ENCODE peak calls at places on chromosomes 5 and 9, in eight cellular contexts. B, O, L, W, Z, P, D and N are unnamed samples. For H3K27me3, the result is how much of the 10 kb centered on the place peaks cover.

GRCh38 chr5:149631506-149631905 is 50.2 kb downstream of the ARHGEF37 start:
- DNase-seq in D (no peak), O (no peak), B (no peak), Z (no peak), W (no peak), L (no peak), P (no peak), N (no peak)

GRCh38 chr5:133512896-133513295 is 99.4 kb downstream of the FSTL4 start:
- DNase-seq in O (no peak), W (no peak), P (no peak), B (no peak), L (no peak), D (no peak), Z (no peak), N (no peak)

GRCh38 chr9:133533878-133534277 is 626 bp upstream of the ADAMTSL2 start:
- DNase-seq in D (no peak), B (no peak), Z (no peak), P (no peak), W (no peak), L (no peak), O (no peak), N (no peak)

GRCh38 chr5:73305386-73305785 is 132.4 kb downstream of the TMEM174 start:
- DNase-seq in B (no peak), D (no peak), Z (no peak), O (no peak), L (no peak), W (no peak), P (no peak), N (no peak)

GRCh38 chr9:70618784-70619183 is 204.3 kb upstream of the KLF9 start:
- DNase-seq in B (no peak), O (peak), W (no peak), P (peak), Z (no peak), L (no peak), D (no peak), N (no peak)

GRCh38 chr5:18380729-18381362 is 746.6 kb downstream of the TAF11L14 start:
- DNase-seq in P (no peak), O (no peak), W (no peak), L (no peak), D (no peak), Z (no peak), B (no peak), N (no peak)

GRCh38 chr9:76571288-76572204 is 112.6 kb downstream of the GCNT1 start:
- DNase-seq in O (no peak), Z (no peak), W (no peak), B (no peak), D (no peak), L (no peak), P (peak), N (peak)

GRCh38 chr5:24773241-24773640 is 128.5 kb upstream of the CDH10 start:
- DNase-seq in Z (no peak), P (no peak), O (no peak), B (no peak), L (no peak), D (no peak), W (no peak), N (no peak)

GRCh38 chr9:127161081-127161621 is 38.7 kb upstream of the ANGPTL2 start:
- DNase-seq in W (no peak), L (no peak), D (no peak), B (peak), O (no peak), P (no peak), Z (no peak), N (no peak)

GRCh38 chr9:34219421-34219820 is 40.6 kb downstream of the UBAP1 start:
- DNase-seq in P (no peak), B (no peak), W (no peak), L (no peak), Z (no peak), O (no peak), D (no peak), N (no peak)

GRCh38 chr5:122078116-122078865 is at the start of gene LOX:
- DNase-seq in L (peak), P (peak), Z (no peak), B (peak), D (peak), O (peak), W (no peak), N (no peak)

GRCh38 chr5:127723571-127723970 is 20.4 kb downstream of the CCDC192 start:
- DNase-seq in P (no peak), L (peak), Z (no peak), B (no peak), D (no peak), W (no peak), O (peak), N (no peak)

GRCh38 chr5:13991365-13991764 is 46.9 kb upstream of the DNAH5 start:
- DNase-seq in B (no peak), L (no peak), D (no peak), O (no peak), P (no peak), W (no peak), Z (no peak), N (no peak)

GRCh38 chr5:53019320-53019719 is 30.2 kb downstream of the ITGA2 start:
- DNase-seq in O (no peak), P (no peak), L (no peak), B (no peak), W (peak), Z (peak), D (no peak), N (no peak)

GRCh38 chr9:114214181-114214580 is 58.8 kb downstream of the COL27A1 start:
- DNase-seq in L (peak), Z (no peak), P (no peak), D (no peak), W (no peak), O (peak), B (no peak), N (no peak)

GRCh38 chr5:54904425-54904824 is 81.0 kb downstream of the ESM1 start:
- DNase-seq in D (no peak), O (no peak), L (no peak), B (no peak), Z (no peak), W (no peak), P (no peak), N (no peak)

GRCh38 chr5:19660679-19661078 is 327.3 kb downstream of the CDH18 start:
- DNase-seq in L (no peak), B (no peak), D (no peak), Z (no peak), P (no peak), O (no peak), W (no peak), N (no peak)

GRCh38 chr5:167726641-167727040 is 564.8 kb upstream of the WWC1 start:
- DNase-seq in W (no peak), D (no peak), B (no peak), Z (no peak), P (no peak), L (no peak), O (no peak), N (no peak)

GRCh38 chr5:122608222-122608621 is 166.7 kb upstream of the SNX2 start:
- DNase-seq in L (no peak), B (no peak), O (no peak), W (no peak), D (no peak), Z (no peak), P (no peak), N (no peak)

GRCh38 chr9:69758981-69759477 is 782 bp downstream of the PTAR1 start:
- DNase-seq in B (no peak), P (no peak), L (no peak), D (no peak), O (no peak), Z (no peak), W (no peak), N (no peak)

GRCh38 chr5:73205309-73205708 is 32.3 kb downstream of the TMEM174 start:
- DNase-seq in L (no peak), P (no peak), D (peak), W (no peak), Z (no peak), B (no peak), O (no peak), N (no peak)

GRCh38 chr5:179113945-179114641 is 53.9 kb downstream of the ZNF354C start:
- DNase-seq in P (no peak), Z (no peak), D (no peak), L (no peak), B (peak), W (no peak), O (no peak), N (no peak)

GRCh38 chr9:19998153-19998552 is 209.3 kb upstream of the SLC24A2 start:
- DNase-seq in B (no peak), W (peak), Z (no peak), D (no peak), O (no peak), L (no peak), P (no peak), N (peak)

GRCh38 chr9:34479316-34479865 is 20.8 kb downstream of the DNAI1 start:
- DNase-seq in P (no peak), Z (no peak), W (no peak), B (no peak), D (no peak), O (no peak), L (no peak), N (no peak)

GRCh38 chr5:84227221-84227620 is 157.5 kb downstream of the EDIL3 start:
- DNase-seq in L (no peak), Z (no peak), W (no peak), D (no peak), O (no peak), P (no peak), B (no peak), N (no peak)

GRCh38 chr9:19876569-19877316 is 87.9 kb upstream of the SLC24A2 start:
- DNase-seq in P (no peak), L (no peak), W (no peak), B (no peak), O (no peak), Z (no peak), D (no peak), N (no peak)

GRCh38 chr5:171562822-171563221 is 143.4 kb downstream of the FGF18 start:
- DNase-seq in D (no peak), O (no peak), P (no peak), W (no peak), B (no peak), Z (no peak), L (no peak), N (no peak)

GRCh38 chr9:34254141-34254913 is 74.7 kb downstream of the KIF24 start:
- DNase-seq in D (no peak), Z (no peak), O (peak), L (no peak), P (no peak), B (no peak), W (peak), N (no peak)

GRCh38 chr9:16105576-16105975 is 552.7 kb downstream of the CCDC171 start:
- DNase-seq in O (no peak), L (no peak), B (no peak), D (peak), W (no peak), Z (no peak), P (no peak), N (no peak)

GRCh38 chr9:75085640-75086039 is 2.3 kb downstream of the NMRK1 start:
- DNase-seq in Z (no peak), O (no peak), W (no peak), P (no peak), B (no peak), L (no peak), D (no peak), N (no peak)

GRCh38 chr9:78676009-78676408 is 379.1 kb downstream of the PSAT1 start:
- DNase-seq in P (no peak), Z (no peak), W (no peak), O (no peak), B (no peak), L (no peak), D (no peak), N (no peak)

GRCh38 chr9:33223696-33224095 is 16.3 kb upstream of the SPINK4 start:
- DNase-seq in Z (no peak), P (no peak), D (no peak), W (no peak), B (no peak), O (no peak), L (no peak), N (no peak)

GRCh38 chr5:21654-22233 is 70.2 kb upstream of the PLEKHG4B start:
- DNase-seq in O (no peak), D (no peak), B (no peak), L (no peak), P (no peak), W (peak), Z (no peak), N (no peak)

DNA sequence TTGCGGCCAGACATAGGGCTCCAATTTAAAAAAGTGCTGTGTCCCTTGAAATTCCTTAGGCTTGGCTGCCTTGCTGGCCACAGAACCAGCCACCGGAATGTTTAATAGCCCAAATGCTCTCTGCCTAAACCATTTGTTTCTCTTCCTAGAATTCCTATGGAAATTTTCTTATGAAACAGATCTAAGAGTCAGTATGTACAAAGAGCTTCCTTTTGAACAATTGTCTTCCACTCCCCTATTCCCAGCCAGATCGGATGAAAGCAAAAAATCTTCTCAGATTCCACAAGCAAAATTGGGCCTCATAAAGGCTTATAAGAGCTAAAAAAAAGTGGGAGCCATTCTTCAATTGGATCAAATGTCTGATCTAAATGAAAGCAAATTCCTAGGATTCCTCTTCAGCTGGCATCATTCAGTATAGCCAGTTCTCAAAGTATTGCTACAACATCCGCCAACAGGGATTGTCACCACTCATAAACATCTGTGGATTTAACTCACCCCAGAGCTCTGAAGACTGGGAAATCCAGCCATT is 104.3 kb downstream of the CEMIP2 start:
- DNase-seq in D (no peak), P (no peak), Z (no peak), L (no peak), B (no peak), O (no peak), W (no peak), N (no peak)
- H3K4me3 ChIP-seq in D (no peak), P (no peak), Z (no peak), L (no peak), B (no peak), O (no peak), W (no peak), N (no peak)

GRCh38 chr5:61277190-61277589 is 54.9 kb upstream of the ZSWIM6 start:
- DNase-seq in P (no peak), B (no peak), L (no peak), W (no peak), O (no peak), Z (no peak), D (no peak), N (peak)
- TF ChIP-seq CTCF in P (no peak), B (no peak), L (no peak), W (no peak), O (peak), Z (peak), D (peak), N (peak)

DNA sequence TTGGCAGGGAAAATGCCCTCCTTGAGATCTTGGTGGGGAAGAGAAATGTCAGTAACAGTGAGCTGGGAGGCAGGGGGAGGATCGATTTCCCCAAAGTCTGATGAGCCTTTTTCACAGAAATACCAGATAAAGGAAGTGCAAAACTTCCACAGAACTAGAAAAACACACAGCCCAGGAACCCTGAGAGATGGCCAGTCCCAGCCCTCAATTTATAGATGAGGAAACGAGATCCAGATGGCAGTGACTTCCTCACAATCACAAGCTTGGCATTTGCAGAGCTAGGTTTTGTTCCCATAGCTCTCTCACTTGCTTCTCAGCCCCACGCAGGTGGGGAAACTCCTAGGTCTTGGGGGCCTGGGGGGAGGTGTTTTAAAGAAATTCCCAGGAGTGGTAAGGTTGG is 3.8 kb upstream of the GGTA1 start:
- DNase-seq in L (peak), Z (no peak), D (no peak), O (no peak), B (no peak), P (no peak), W (no peak), N (no peak)
- H3K27me3 ChIP-seq in L (under half), Z (half or more), D (under half), O (under half), B (under half), P (under half), W (under half), N (under half)

GRCh38 chr9:130658893-130659698 is 5.3 kb upstream of the PRDM12 start:
- DNase-seq in O (no peak), W (no peak), B (no peak), P (no peak), L (no peak), D (peak), Z (no peak), N (no peak)
- H3K4me3 ChIP-seq in O (no peak), W (no peak), B (no peak), P (peak), L (no peak), D (no peak), Z (no peak), N (no peak)

GRCh38 chr5:155004138-155004744 is 9.3 kb upstream of the KIF4B start:
- DNase-seq in D (peak), B (peak), P (peak), L (no peak), Z (no peak), W (peak), O (no peak), N (peak)

GRCh38 chr5:154999865-155000264 is 13.7 kb upstream of the KIF4B start:
- DNase-seq in B (no peak), W (no peak), D (no peak), P (no peak), L (no peak), O (no peak), Z (no peak), N (no peak)

GRCh38 chr5:154995679-154996078 is 17.9 kb upstream of the KIF4B start:
- DNase-seq in O (no peak), D (peak), P (no peak), L (no peak), B (no peak), Z (no peak), W (no peak), N (no peak)

GRCh38 chr5:154997746-154998145 is 15.8 kb upstream of the KIF4B start:
- DNase-seq in Z (no peak), W (no peak), D (no peak), L (no peak), P (no peak), B (no peak), O (no peak), N (no peak)

GRCh38 chr5:155001523-155001922 is 12.0 kb upstream of the KIF4B start:
- DNase-seq in L (no peak), B (no peak), P (no peak), W (no peak), D (no peak), O (no peak), Z (no peak), N (no peak)
- TF ChIP-seq CTCF in L (no peak), B (no peak), P (no peak), W (no peak), D (no peak), O (no peak), Z (no peak), N (no peak)

GRCh38 chr5:135473956-135474670 is 22.0 kb upstream of the TIFAB start:
- DNase-seq in O (no peak), B (no peak), D (no peak), P (no peak), W (no peak), Z (no peak), L (no peak), N (no peak)

GRCh38 chr5:135476615-135477493 is 24.7 kb upstream of the TIFAB start:
- DNase-seq in Z (peak), O (no peak), D (no peak), P (no peak), L (no peak), W (no peak), B (no peak), N (no peak)

GRCh38 chr5:135481387-135481786 is 29.2 kb upstream of the TIFAB start:
- DNase-seq in L (no peak), P (no peak), D (no peak), B (no peak), Z (peak), O (no peak), W (no peak), N (no peak)

GRCh38 chr5:135478938-135479337 is 26.8 kb upstream of the TIFAB start:
- DNase-seq in B (no peak), Z (peak), W (no peak), L (no peak), P (no peak), D (no peak), O (no peak), N (no peak)

GRCh38 chr5:135477594-135477993 is 25.4 kb upstream of the TIFAB start:
- DNase-seq in D (no peak), Z (no peak), W (no peak), B (no peak), P (no peak), O (no peak), L (no peak), N (no peak)
- H3K27me3 ChIP-seq in D (under half), Z (under half), W (under half), B (under half), P (under half), O (half or more), L (under half), N (under half)

GRCh38 chr5:139669681-139670368 is 21.7 kb downstream of the CXXC5 start:
- DNase-seq in D (no peak), L (no peak), Z (peak), O (peak), B (peak), W (no peak), P (peak), N (no peak)
- H3K4me3 ChIP-seq in D (no peak), L (peak), Z (peak), O (peak), B (peak), W (no peak), P (peak), N (peak)

GRCh38 chr5:61362796-61363364 is 30.8 kb downstream of the ZSWIM6 start:
- DNase-seq in O (no peak), W (no peak), B (no peak), D (peak), Z (no peak), P (no peak), L (no peak), N (no peak)
- TF ChIP-seq CTCF in O (peak), W (peak), B (no peak), D (peak), Z (peak), P (no peak), L (no peak), N (peak)

GRCh38 chr5:2153808-2154207 is 271.1 kb upstream of the IRX4 start:
- DNase-seq in O (no peak), W (no peak), D (no peak), Z (no peak), B (no peak), L (no peak), P (no peak), N (no peak)

GRCh38 chr5:2153350-2153749 is 270.6 kb upstream of the IRX4 start:
- DNase-seq in P (no peak), W (no peak), Z (no peak), L (no peak), B (no peak), O (no peak), D (no peak), N (no peak)

GRCh38 chr5:2148312-2149195 is 265.8 kb upstream of the IRX4 start:
- DNase-seq in P (no peak), D (no peak), W (no peak), O (no peak), Z (no peak), B (no peak), L (no peak), N (no peak)

GRCh38 chr5:2147504-2148311 is 265.0 kb upstream of the IRX4 start:
- DNase-seq in L (no peak), P (no peak), W (no peak), O (no peak), D (no peak), B (no peak), Z (no peak), N (no peak)

GRCh38 chr5:2149196-2149541 is 266.4 kb upstream of the IRX4 start:
- DNase-seq in B (no peak), Z (no peak), P (no peak), D (no peak), L (no peak), W (peak), O (no peak), N (no peak)
- H3K27me3 ChIP-seq in B (under half), Z (under half), P (under half), D (under half), L (under half), W (under half), O (under half), N (under half)

DNA sequence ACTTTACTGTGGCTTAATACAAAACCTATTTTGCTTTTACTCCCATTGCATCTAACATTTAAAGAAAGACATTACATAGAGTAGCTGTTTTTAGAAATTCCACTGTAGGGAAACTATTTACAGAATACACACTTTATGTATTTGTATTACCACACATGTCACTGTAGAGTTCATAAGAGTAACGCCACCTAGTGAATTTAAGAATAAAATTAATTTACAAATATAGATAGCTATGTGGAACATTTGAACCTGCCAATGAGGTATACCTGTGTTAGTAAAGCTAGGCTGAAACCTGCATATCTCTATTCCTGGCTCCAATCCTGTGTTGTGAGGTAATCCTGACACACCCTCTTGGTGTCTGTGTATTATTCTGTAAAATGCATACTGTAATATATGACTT is 234.4 kb downstream of the MAST4 start:
- DNase-seq in B (no peak), O (no peak), D (no peak), P (no peak), L (no peak), W (no peak), Z (no peak), N (no peak)
- H3K4me3 ChIP-seq in B (no peak), O (peak), D (no peak), P (no peak), L (no peak), W (no peak), Z (no peak), N (no peak)